ENCODE peak calls at places on chromosomes 16 and 17, in nine cellular contexts. S is left lung, X is Karpas-422, I is left ventricle myocardium inferior, R is tibial artery, M is uterus, Z is skeletal muscle cell, J is brain microvascular endothelial cell, W is AG04449. Q is an unnamed sample.

GRCh38 chr16:50467943-50468748 is 80.0 kb upstream of the NKD1 start:
- DNase-seq in Z (no peak), S (peak), M (no peak), X (peak), J (peak), I (no peak), R (no peak), W (no peak), Q (no peak)

GRCh38 chr17:47203984-47204721 is 5.0 kb upstream of the MYL4 start:
- DNase-seq in W (no peak), X (peak), Z (no peak), I (no peak), J (peak), S (no peak), R (no peak), M (no peak), Q (peak)

GRCh38 chr17:43517161-43517560 is 29.0 kb downstream of the ETV4 start:
- DNase-seq in Z (no peak), W (no peak), S (no peak), X (no peak), M (no peak), R (no peak), J (peak), I (no peak), Q (no peak)

GRCh38 chr16:54090602-54091001 is 196.0 kb downstream of the IRX3 start:
- DNase-seq in W (no peak), I (no peak), M (no peak), Z (no peak), R (no peak), S (no peak), J (no peak), X (no peak), Q (no peak)

GRCh38 chr17:57935833-57936807 is 19.1 kb downstream of the CUEDC1 start:
- DNase-seq in J (no peak), I (peak), W (no peak), R (peak), S (no peak), X (no peak), Z (no peak), M (peak), Q (no peak)

GRCh38 chr17:73827627-73828241 is 183.5 kb upstream of the SDK2 start:
- DNase-seq in M (no peak), I (no peak), J (no peak), Z (no peak), W (no peak), S (no peak), R (no peak), X (no peak), Q (no peak)

GRCh38 chr16:77409311-77409710 is 25.5 kb downstream of the ADAMTS18 start:
- DNase-seq in Z (no peak), S (no peak), W (no peak), J (no peak), X (no peak), R (no peak), I (no peak), M (no peak), Q (no peak)

GRCh38 chr17:82804442-82805191 is 35.2 kb downstream of the ZNF750 start:
- DNase-seq in S (peak), Z (peak), W (no peak), X (no peak), I (peak), J (no peak), M (peak), R (peak), Q (no peak)

GRCh38 chr17:73348018-73348823 is 36.4 kb upstream of the CDC42EP4 start:
- DNase-seq in J (no peak), I (no peak), W (no peak), M (no peak), S (no peak), Z (no peak), R (no peak), X (no peak), Q (no peak)

GRCh38 chr17:3526971-3527370 is 30.6 kb downstream of the TRPV3 start:
- DNase-seq in M (no peak), S (no peak), R (no peak), I (no peak), X (no peak), W (no peak), J (no peak), Z (no peak), Q (no peak)

GRCh38 chr16:80570106-80570478 is 29.3 kb downstream of the DYNLRB2 start:
- DNase-seq in S (no peak), X (no peak), I (no peak), Z (no peak), J (peak), M (no peak), W (no peak), R (no peak), Q (no peak)

GRCh38 chr17:69423450-69423849 is 9.0 kb downstream of the MAP2K6 start:
- DNase-seq in R (no peak), W (no peak), I (no peak), X (no peak), Z (no peak), J (no peak), S (no peak), M (no peak), Q (no peak)

GRCh38 chr16:85199880-85200279 is 87.6 kb upstream of the CIBAR2 start:
- DNase-seq in X (no peak), M (no peak), I (no peak), R (no peak), Z (no peak), S (no peak), J (no peak), W (no peak), Q (no peak)

GRCh38 chr16:4116328-4117249 is at the start of gene ADCY9:
- DNase-seq in J (no peak), X (peak), I (peak), R (peak), M (peak), Z (no peak), W (no peak), S (peak), Q (peak)

GRCh38 chr16:4115941-4116327 is 308 bp downstream of the ADCY9 start:
- DNase-seq in W (no peak), J (no peak), S (no peak), M (no peak), Z (no peak), X (no peak), I (peak), R (no peak), Q (no peak)

GRCh38 chr16:4115209-4115940 is 867 bp downstream of the ADCY9 start:
- DNase-seq in I (peak), J (peak), M (peak), X (no peak), S (peak), Z (peak), W (no peak), R (peak), Q (no peak)

GRCh38 chr16:4114257-4115208 is 1.7 kb downstream of the ADCY9 start:
- DNase-seq in I (peak), J (no peak), S (no peak), X (no peak), R (no peak), Z (no peak), M (no peak), W (no peak), Q (no peak)

GRCh38 chr16:4117250-4117578 is 972 bp upstream of the ADCY9 start:
- DNase-seq in R (no peak), M (no peak), X (no peak), J (no peak), S (no peak), W (no peak), Z (no peak), I (no peak), Q (no peak)
- H3K4me3 ChIP-seq in R (peak), M (peak), X (peak), J (no peak), S (peak), W (peak), Z (peak), I (peak), Q (peak)

DNA sequence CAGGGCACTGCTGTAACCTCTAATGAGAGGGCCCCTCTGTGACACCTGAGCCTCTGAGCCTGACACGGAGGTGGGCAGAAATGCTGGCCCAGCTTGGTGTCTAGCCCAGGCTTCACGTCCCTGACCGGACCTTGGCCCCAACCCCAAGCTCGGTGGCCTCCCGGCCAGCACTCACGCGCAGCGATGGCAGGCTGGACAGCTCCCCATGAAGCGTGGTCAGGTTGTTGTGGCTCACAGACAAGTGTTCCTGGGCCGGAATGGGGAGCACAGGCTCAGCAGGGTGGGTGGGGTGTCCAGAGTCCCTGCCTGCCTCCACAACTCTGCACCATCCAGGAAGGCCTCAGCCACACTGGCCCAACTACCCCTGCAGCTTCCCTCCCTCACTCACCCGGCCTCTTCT is 2.2 kb downstream of the FLII start:
- DNase-seq in J (no peak), Z (no peak), R (no peak), S (no peak), W (no peak), X (no peak), I (no peak), M (no peak), Q (no peak)
- H3K4me3 ChIP-seq in J (no peak), Z (no peak), R (no peak), S (no peak), W (no peak), X (no peak), I (peak), M (no peak), Q (no peak)

DNA sequence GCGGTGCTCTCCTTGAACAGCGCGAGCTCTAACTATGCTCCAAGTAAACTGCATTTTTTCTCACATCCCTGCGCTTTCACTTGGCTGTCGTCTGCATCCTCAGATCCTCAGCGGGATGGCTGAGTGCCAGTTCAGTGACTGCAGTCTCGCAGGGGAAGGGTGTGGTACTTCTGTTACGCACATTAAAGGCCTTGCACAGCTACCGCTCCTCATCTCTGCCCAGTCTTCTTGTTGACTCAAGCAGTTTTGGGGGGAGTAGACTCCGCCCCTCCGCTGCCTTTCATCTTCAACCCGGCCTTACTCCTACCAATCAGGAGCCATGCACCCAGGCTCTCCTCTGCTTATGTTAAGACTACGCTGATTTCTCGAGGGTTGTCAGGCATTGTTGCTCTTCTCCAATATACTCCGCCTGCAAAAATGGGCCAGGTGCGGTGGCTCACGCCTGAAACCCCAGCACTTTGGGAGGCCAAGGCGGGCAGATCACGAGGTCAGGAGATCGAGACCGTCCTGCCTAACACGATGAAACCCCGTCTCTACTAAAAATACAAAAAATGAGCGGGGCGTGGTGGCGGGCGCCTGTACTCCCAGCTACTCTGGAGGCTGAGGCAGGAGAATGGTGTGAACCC is 10.0 kb downstream of the ATP5PD start:
- DNase-seq in Z (peak), M (peak), X (no peak), W (no peak), J (no peak), I (peak), R (peak), S (peak), Q (peak)
- H3K4me3 ChIP-seq in Z (no peak), M (no peak), X (no peak), W (no peak), J (no peak), I (peak), R (no peak), S (no peak), Q (no peak)

DNA sequence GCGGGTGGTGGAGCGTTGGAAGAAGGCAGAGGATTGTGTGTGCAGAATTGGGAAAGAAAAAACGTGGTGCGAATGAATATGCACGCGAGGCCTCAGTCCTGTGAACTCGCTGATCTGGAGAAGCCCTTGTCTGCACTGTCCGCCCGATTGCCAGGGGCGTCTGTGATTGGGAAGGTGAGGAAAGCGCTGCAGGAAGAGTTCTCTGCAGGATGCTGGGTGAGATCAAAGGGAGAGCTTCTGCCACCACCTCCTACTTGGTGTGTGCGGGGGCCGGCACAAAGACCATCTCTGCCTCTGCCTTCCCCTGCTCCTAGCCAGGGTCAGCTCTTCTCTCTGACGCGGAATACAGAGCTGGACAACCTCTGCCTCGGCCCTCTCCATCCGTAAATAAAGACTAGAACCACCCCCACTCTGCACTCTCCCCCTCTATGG is 841 bp upstream of the RAB5C start:
- DNase-seq in S (no peak), I (no peak), R (no peak), X (no peak), J (no peak), W (no peak), Z (no peak), M (no peak), Q (no peak)
- H3K4me3 ChIP-seq in S (peak), I (peak), R (peak), X (peak), J (peak), W (peak), Z (peak), M (peak), Q (peak)